ENCODE peak calls at places on chromosomes 5 and 9, in eight cellular contexts. D is activated T-cell treated with anti-CD3 and anti-CD28 coated beads for 24 hours; H is effector memory CD4-positive, alpha-beta T cell; U is activated T-helper 1 cell treated with anti-CD3 and anti-CD28 coated beads, Interleukin-2, amount 50 U/mL, for 16 hours; W is foreskin melanocyte; C is aorta; R is foreskin fibroblast; Q is stimulated activated CD4-positive, alpha-beta T cell treated with anti-CD3 and anti-CD28 coated beads, Interleukin-1b, Interleukin-23, amount 100 ng/mL, for 4 hours. X is an unnamed sample.

GRCh38 chr5:40734986-40735385 is 20.8 kb downstream of the TTC33 start:
- DNase-seq in H (no peak), Q (no peak), W (no peak), R (peak; percentile 44), C (no peak), D (no peak), U (no peak), X (no peak)

GRCh38 chr9:118321823-118322222 is 617.6 kb downstream of the TLR4 start:
- DNase-seq in H (no peak), D (no peak), R (no peak), U (no peak), W (no peak), Q (no peak), C (no peak), X (no peak)

GRCh38 chr9:109846781-109847180 is 66.8 kb downstream of the PALM2AKAP2 start:
- DNase-seq in C (no peak), D (no peak), W (no peak), H (no peak), Q (no peak), R (no peak), U (no peak), X (no peak)

GRCh38 chr5:160486573-160486972 is 64.9 kb downstream of the PTTG1 start:
- DNase-seq in C (no peak), R (no peak), H (peak; percentile 29), U (no peak), Q (no peak), D (no peak), W (no peak), X (no peak)

GRCh38 chr5:135073771-135074345 is 39.8 kb upstream of the PITX1 start:
- DNase-seq in U (no peak), R (peak; percentile 5), D (no peak), H (no peak), Q (no peak), C (no peak), W (no peak), X (no peak)

GRCh38 chr9:35688558-35689350 is 971 bp downstream of the TPM2 start:
- DNase-seq in Q (no peak), W (no peak), D (no peak), C (no peak), U (no peak), H (no peak), R (peak; percentile 75), X (no peak)

GRCh38 chr9:126915846-126916543 is 1.4 kb downstream of the RALGPS1 start:
- DNase-seq in R (no peak), W (no peak), Q (no peak), H (no peak), U (no peak), D (no peak), C (no peak), X (no peak)

GRCh38 chr9:13427587-13427986 is 148.1 kb upstream of the MPDZ start:
- DNase-seq in Q (no peak), C (no peak), W (peak; percentile 27), D (no peak), R (peak; percentile 22), H (no peak), U (no peak), X (peak; percentile 57)

GRCh38 chr5:72586788-72587530 is 79.7 kb upstream of the ZNF366 start:
- DNase-seq in U (no peak), H (no peak), W (no peak), D (no peak), Q (no peak), C (no peak), R (no peak), X (no peak)

GRCh38 chr9:104258289-104259045 is 164.4 kb downstream of the SMC2 start:
- DNase-seq in R (no peak), H (no peak), W (no peak), Q (no peak), D (no peak), U (no peak), C (no peak), X (no peak)

GRCh38 chr5:111703662-111704061 is 53.3 kb downstream of the NREP start:
- DNase-seq in H (no peak), Q (no peak), C (no peak), D (no peak), W (no peak), R (no peak), U (no peak), X (no peak)

GRCh38 chr9:114372971-114373591 is 14.7 kb downstream of the AKNA start:
- DNase-seq in H (peak; percentile 74), W (no peak), Q (peak; percentile 49), R (no peak), U (peak; percentile 66), C (peak; percentile 89), D (peak; percentile 71), X (no peak)

GRCh38 chr5:28517691-28518090 is 1479.3 kb upstream of the CDH9 start:
- DNase-seq in Q (no peak), W (no peak), C (no peak), H (no peak), U (no peak), D (no peak), R (no peak), X (no peak)

GRCh38 chr9:89179920-89180667 is 1.5 kb upstream of the SHC3 start:
- DNase-seq in H (no peak), D (peak; percentile 34), C (peak; percentile 93), U (no peak), R (peak; percentile 94), Q (no peak), W (peak; percentile 92), X (peak; percentile 82)